ENCODE peak calls at places on chromosome 21, in seven cellular contexts. A is left colon; W is SK-N-SH treated with all-trans-retinoic acid at 6 μM for 48 hours; C is thoracic aorta; P is stimulated activated effector memory CD8-positive, alpha-beta T cell treated with anti-CD3 and anti-CD28 coated beads, Interleukin-12 subunit alpha, Interleukin-12 subunit beta, amount 100 ng/mL, for 72 hours; X is activated CD4-positive, alpha-beta T cell treated with anti-CD3 and anti-CD28 coated beads for 36 hours; E is stimulated activated naive B cell treated with anti-CD40 and anti-IgM and Interleukin-4, amounts not matched to agents 10 μg/mL and 1 μg/mL and 100 μg/mL, for 72 hours. S is an unnamed sample.

GRCh38 chr21:34593954-34594531 is 20.9 kb downstream of the RCAN1 start:
- ATAC-seq in A (no peak), W (no peak), C (no peak), P (no peak), X (no peak), E (no peak), S (no peak)

GRCh38 chr21:16978309-16978895 is 534.4 kb upstream of the CXADR start:
- ATAC-seq in A (no peak), W (no peak), C (no peak), P (no peak), X (no peak), E (peak; percentile 19), S (peak; percentile 20)

GRCh38 chr21:14977814-14978213 is 87.0 kb downstream of the NRIP1 start:
- ATAC-seq in A (no peak), W (no peak), C (no peak), P (no peak), X (no peak), E (no peak), S (no peak)

GRCh38 chr21:26572668-26573381 is at the start of gene CYYR1:
- ATAC-seq in A (no peak), W (no peak), C (no peak), P (no peak), X (no peak), E (peak; percentile 23), S (no peak)

GRCh38 chr21:38503588-38503987 is 5.3 kb upstream of the ERG start:
- ATAC-seq in A (no peak), W (peak; percentile 72), C (peak; percentile 23), P (no peak), X (no peak), E (no peak), S (no peak)

GRCh38 chr21:34974162-34974981 is 74.7 kb downstream of the RUNX1 start:
- ATAC-seq in A (no peak), W (no peak), C (no peak), P (peak; percentile 95), X (peak; percentile 85), E (peak; percentile 80), S (peak; percentile 93)

GRCh38 chr21:43909736-43910455 is 44.9 kb downstream of the AGPAT3 start:
- ATAC-seq in A (no peak), W (no peak), C (no peak), P (no peak), X (no peak), E (no peak), S (no peak)

GRCh38 chr21:29721242-29721641 is 218.6 kb downstream of the GRIK1 start:
- ATAC-seq in A (no peak), W (no peak), C (no peak), P (no peak), X (no peak), E (no peak), S (no peak)

GRCh38 chr21:34576043-34576466 is 38.9 kb downstream of the RCAN1 start:
- ATAC-seq in A (peak; percentile 83), W (no peak), C (peak; percentile 79), P (no peak), X (no peak), E (no peak), S (no peak)

GRCh38 chr21:27275294-27275927 is 308.5 kb upstream of the ADAMTS5 start:
- ATAC-seq in A (no peak), W (peak; percentile 92), C (no peak), P (no peak), X (no peak), E (no peak), S (no peak)

GRCh38 chr21:38489283-38489677 is 9.0 kb downstream of the ERG start:
- ATAC-seq in A (peak; percentile 83), W (no peak), C (peak; percentile 6), P (no peak), X (no peak), E (no peak), S (no peak)

GRCh38 chr21:32753818-32754610 is 17.5 kb downstream of the PAXBP1 start:
- ATAC-seq in A (no peak), W (no peak), C (no peak), P (no peak), X (no peak), E (no peak), S (no peak)

GRCh38 chr21:37749132-37749531 is 167.1 kb downstream of the KCNJ6 start:
- ATAC-seq in A (no peak), W (no peak), C (no peak), P (no peak), X (no peak), E (no peak), S (no peak)

GRCh38 chr21:15749045-15749867 is 19.5 kb downstream of the USP25 start:
- ATAC-seq in A (peak; percentile 83), W (peak; percentile 19), C (no peak), P (no peak), X (no peak), E (no peak), S (no peak)

GRCh38 chr21:32562426-32562825 is 22.9 kb downstream of the TCP10L start:
- ATAC-seq in A (no peak), W (no peak), C (peak; percentile 75), P (no peak), X (peak; percentile 53), E (no peak), S (no peak)

GRCh38 chr21:37032293-37032692 is 25.8 kb downstream of the RIPPLY3 start:
- ATAC-seq in A (no peak), W (no peak), C (no peak), P (no peak), X (no peak), E (no peak), S (no peak)

GRCh38 chr21:17900281-17900989 is 81.3 kb upstream of the C21orf91 start:
- ATAC-seq in A (no peak), W (no peak), C (no peak), P (no peak), X (no peak), E (no peak), S (no peak)

GRCh38 chr21:38958940-38959685 is 153.4 kb downstream of the ETS2 start:
- ATAC-seq in A (peak; percentile 56), W (peak; percentile 25), C (peak; percentile 33), P (peak; percentile 87), X (peak; percentile 96), E (peak; percentile 60), S (no peak)

S was measured in stimulated activated memory B cell treated with anti-CD40 and anti-IgM and Interleukin-4, amounts not matched to agents 10 μg/mL and 1 μg/mL and 100 μg/mL, for 72 hours.